ENCODE peak calls at places on chromosomes 1 and 21, in ten cellular contexts. H is AG09309; V is HT-29; U is activated naive CD8-positive, alpha-beta T cell treated with anti-CD3 and anti-CD28 coated beads, Interleukin-2, amount 50 U/mL, for 16 hours; D is transverse colon; R is psoas muscle; O is mesenteric fat pad; P is LoVo; W is progenitor cell of endocrine pancreas; T is activated T-helper 1 cell treated with anti-CD3 and anti-CD28 coated beads, Interleukin-12 subunit alpha, Interleukin-12 subunit beta, Interleukin-2, Interleukin-4 antibody, amounts not matched to agents 30 ng/mL and 10 ng/mL and 1 ng/mL, durations not matched to agents 14 hours and 24 hours and 36 hours. E is an unnamed sample.

GRCh38 chr1:51907079-51907702 is 28.7 kb upstream of the NRDC start:
- DNase-seq in U (no peak), T (no peak), V (no peak), P (no peak), D (no peak), O (no peak), H (no peak), R (no peak), W (no peak), E (no peak)

GRCh38 chr1:97632776-97633175 is 288.1 kb downstream of the DPYD start:
- DNase-seq in R (no peak), W (no peak), D (no peak), T (no peak), H (no peak), V (no peak), O (no peak), U (no peak), P (no peak), E (no peak)

GRCh38 chr1:117658676-117659075 is 52.8 kb downstream of the TENT5C start:
- DNase-seq in O (no peak), V (no peak), P (no peak), H (no peak), R (no peak), D (peak), W (no peak), T (peak), U (no peak), E (no peak)

GRCh38 chr1:157189096-157189495 is 50.9 kb upstream of the ETV3 start:
- DNase-seq in R (no peak), U (no peak), O (no peak), V (no peak), T (no peak), D (no peak), P (no peak), H (no peak), W (no peak), E (no peak)

GRCh38 chr1:40508375-40509341 is at the start of gene EXO5:
- DNase-seq in V (peak), T (peak), H (peak), R (peak), D (peak), O (peak), P (peak), U (peak), W (peak), E (peak)

GRCh38 chr1:50591598-50591997 is 168.4 kb upstream of the DMRTA2 start:
- DNase-seq in O (no peak), D (no peak), T (no peak), H (no peak), V (no peak), R (no peak), P (no peak), U (no peak), W (no peak), E (no peak)

GRCh38 chr1:67838180-67838912 is 5.1 kb upstream of the GNG12 start:
- DNase-seq in T (no peak), R (no peak), O (no peak), D (no peak), H (peak), U (no peak), V (no peak), P (no peak), W (no peak), E (no peak)

GRCh38 chr21:35720065-35720810 is 340.1 kb downstream of the SETD4 start:
- DNase-seq in U (no peak), V (no peak), H (no peak), D (no peak), T (no peak), O (no peak), R (no peak), P (no peak), W (no peak), E (no peak)

GRCh38 chr1:100868364-100868995 is 26.2 kb downstream of the EXTL2 start:
- DNase-seq in P (peak), V (peak), R (no peak), T (no peak), W (no peak), H (peak), U (no peak), D (no peak), O (no peak), E (no peak)

GRCh38 chr1:203084588-203085527 is 954 bp downstream of the MYOG start:
- DNase-seq in V (peak), P (no peak), T (no peak), H (no peak), W (no peak), O (no peak), U (no peak), R (peak), D (no peak), E (peak)

GRCh38 chr21:28256420-28256831 is 736.3 kb downstream of the LTN1 start:
- DNase-seq in D (no peak), T (no peak), U (no peak), O (no peak), P (peak), R (no peak), W (no peak), H (no peak), V (peak), E (no peak)

GRCh38 chr1:93908394-93909145 is 660 bp downstream of the GCLM start:
- DNase-seq in D (peak), V (peak), T (peak), O (peak), W (peak), U (no peak), P (peak), R (peak), H (no peak), E (peak)

GRCh38 chr1:228205526-228206436 is 2.1 kb upstream of the OBSCN start:
- DNase-seq in W (no peak), H (no peak), O (peak), V (no peak), R (no peak), T (no peak), P (no peak), U (no peak), D (no peak), E (no peak)

GRCh38 chr1:58819719-58820118 is 35.9 kb upstream of the JUN start:
- DNase-seq in R (no peak), D (no peak), T (no peak), U (no peak), W (no peak), V (no peak), O (no peak), P (no peak), H (no peak), E (no peak)

GRCh38 chr1:230016139-230016538 is 50.9 kb upstream of the GALNT2 start:
- DNase-seq in R (no peak), W (no peak), P (no peak), D (no peak), U (no peak), V (no peak), O (no peak), H (no peak), T (no peak), E (no peak)

GRCh38 chr1:93625582-93626327 is 55.9 kb downstream of the BCAR3 start:
- DNase-seq in D (no peak), H (peak), O (no peak), W (no peak), P (no peak), U (no peak), R (no peak), V (no peak), T (no peak), E (no peak)

GRCh38 chr21:34078915-34079314 is 5.5 kb downstream of the MRPS6 start:
- DNase-seq in V (no peak), R (no peak), H (no peak), W (no peak), O (no peak), P (no peak), D (peak), T (no peak), U (no peak), E (no peak)

GRCh38 chr1:112674440-112674985 is at the start of gene MOV10:
- DNase-seq in U (no peak), P (peak), H (no peak), W (peak), T (peak), R (peak), D (peak), V (peak), O (no peak), E (peak)

GRCh38 chr1:3864884-3865283 is 7.6 kb downstream of the DFFB start:
- DNase-seq in H (no peak), R (no peak), U (no peak), W (no peak), P (no peak), D (no peak), V (no peak), T (no peak), O (no peak), E (no peak)

GRCh38 chr21:38863291-38863690 is 57.6 kb downstream of the ETS2 start:
- DNase-seq in V (no peak), D (no peak), O (no peak), R (no peak), H (no peak), P (no peak), U (no peak), W (no peak), T (no peak), E (no peak)

GRCh38 chr1:248805905-248806304 is 19.8 kb downstream of the SH3BP5L start:
- DNase-seq in U (no peak), V (no peak), T (no peak), P (no peak), W (no peak), H (no peak), R (no peak), O (no peak), D (no peak), E (no peak)

GRCh38 chr1:85582687-85583354 is 2.3 kb downstream of the CCN1 start:
- DNase-seq in P (no peak), W (no peak), H (no peak), T (no peak), U (no peak), R (no peak), V (no peak), D (no peak), O (no peak), E (no peak)

GRCh38 chr1:1624443-1625403 is 7.2 kb upstream of the MMP23B start:
- DNase-seq in W (no peak), R (peak), P (no peak), U (no peak), T (no peak), V (no peak), O (no peak), D (no peak), H (no peak), E (no peak)

GRCh38 chr21:34186119-34186719 is 112.8 kb downstream of the MRPS6 start:
- DNase-seq in W (no peak), O (no peak), V (no peak), T (no peak), D (no peak), H (no peak), U (no peak), P (no peak), R (no peak), E (no peak)

E was measured in Calu3.